ENCODE peak calls at places on chromosomes 5 and 9, in five cellular contexts. Q is anterior cingulate cortex, U is lower leg skin, R is AG10803, E is heart left ventricle. B is an unnamed sample.

GRCh38 chr5:2179861-2180260 is 297.1 kb upstream of the IRX4 start:
- DNase-seq in Q (no peak), U (peak), R (no peak), E (no peak), B (no peak)

GRCh38 chr5:75509956-75510355 is 1.5 kb downstream of the CERT1 start:
- DNase-seq in Q (no peak), U (no peak), R (peak), E (no peak), B (no peak)

GRCh38 chr5:1724822-1725602 is 74.6 kb downstream of the MRPL36 start:
- DNase-seq in Q (no peak), U (peak), R (no peak), E (no peak), B (no peak)

GRCh38 chr5:355379-355935 is 33.9 kb downstream of the AHRR start:
- DNase-seq in Q (no peak), U (no peak), R (no peak), E (no peak), B (no peak)

GRCh38 chr5:5340206-5340729 is 82.2 kb upstream of the ICE1 start:
- DNase-seq in Q (no peak), U (peak), R (peak), E (peak), B (no peak)

GRCh38 chr5:54520438-54520846 is 2.9 kb downstream of the SNX18 start:
- DNase-seq in Q (no peak), U (peak), R (peak), E (peak), B (peak)

GRCh38 chr5:9726931-9727330 is 96.8 kb upstream of the TAS2R1 start:
- DNase-seq in Q (no peak), U (no peak), R (no peak), E (no peak), B (no peak)

GRCh38 chr5:125835293-125836172 is 587.7 kb upstream of the GRAMD2B start:
- DNase-seq in Q (no peak), U (no peak), R (no peak), E (peak), B (peak)

GRCh38 chr9:134597041-134597913 is 44.3 kb upstream of the COL5A1 start:
- DNase-seq in Q (no peak), U (peak), R (no peak), E (no peak), B (no peak)

GRCh38 chr9:21392270-21392669 is 7.1 kb upstream of the IFNA2 start:
- DNase-seq in Q (no peak), U (no peak), R (no peak), E (no peak), B (no peak)

GRCh38 chr9:136597141-136597885 is 51.5 kb upstream of the NOTCH1 start:
- DNase-seq in Q (no peak), U (no peak), R (no peak), E (no peak), B (no peak)